ENCODE peak calls at places on chromosome 21, in nine cellular contexts. One of them, this sample, is unnamed.

GRCh38 chr21:45423968-45424853 is 19.2 kb downstream of the COL18A1 start:
- DNase-seq in T-helper 1 cell: no peak
- DNase-seq in A549: no peak
- DNase-seq in posterior vena cava: peak
- DNase-seq in sigmoid colon: no peak
- DNase-seq in bronchial epithelial cell: no peak
- DNase-seq in GM03348: no peak
- DNase-seq in stimulated activated CD4-positive, alpha-beta T cell treated with anti-CD3 and anti-CD28 coated beads, Interleukin-15, amount 100 ng/mL, for 1 hour: no peak
- DNase-seq in HS-27A: no peak
- DNase-seq in this sample: no peak

GRCh38 chr21:45590726-45591618 is 48.7 kb upstream of the SLC19A1 start:
- DNase-seq in T-helper 1 cell: no peak
- DNase-seq in HS-27A: no peak
- DNase-seq in sigmoid colon: peak
- DNase-seq in stimulated activated CD4-positive, alpha-beta T cell treated with anti-CD3 and anti-CD28 coated beads, Interleukin-15, amount 100 ng/mL, for 1 hour: peak
- DNase-seq in GM03348: no peak
- DNase-seq in posterior vena cava: peak
- DNase-seq in A549: no peak
- DNase-seq in bronchial epithelial cell: no peak
- DNase-seq in this sample: no peak

GRCh38 chr21:43658769-43659135 is 536 bp downstream of the HSF2BP start:
- DNase-seq in bronchial epithelial cell: no peak
- DNase-seq in posterior vena cava: no peak
- DNase-seq in GM03348: no peak
- DNase-seq in T-helper 1 cell: no peak
- DNase-seq in A549: no peak
- DNase-seq in HS-27A: no peak
- DNase-seq in stimulated activated CD4-positive, alpha-beta T cell treated with anti-CD3 and anti-CD28 coated beads, Interleukin-15, amount 100 ng/mL, for 1 hour: no peak
- DNase-seq in sigmoid colon: no peak
- DNase-seq in this sample: peak

GRCh38 chr21:45421071-45421845 is 16.3 kb downstream of the COL18A1 start:
- DNase-seq in GM03348: no peak
- DNase-seq in HS-27A: no peak
- DNase-seq in stimulated activated CD4-positive, alpha-beta T cell treated with anti-CD3 and anti-CD28 coated beads, Interleukin-15, amount 100 ng/mL, for 1 hour: no peak
- DNase-seq in A549: peak
- DNase-seq in bronchial epithelial cell: peak
- DNase-seq in sigmoid colon: peak
- DNase-seq in T-helper 1 cell: peak
- DNase-seq in posterior vena cava: peak
- DNase-seq in this sample: no peak

GRCh38 chr21:28641731-28642130 is 350.9 kb downstream of the LTN1 start:
- DNase-seq in T-helper 1 cell: no peak
- DNase-seq in posterior vena cava: no peak
- DNase-seq in A549: no peak
- DNase-seq in HS-27A: no peak
- DNase-seq in stimulated activated CD4-positive, alpha-beta T cell treated with anti-CD3 and anti-CD28 coated beads, Interleukin-15, amount 100 ng/mL, for 1 hour: no peak
- DNase-seq in GM03348: no peak
- DNase-seq in sigmoid colon: no peak
- DNase-seq in bronchial epithelial cell: no peak
- DNase-seq in this sample: no peak

GRCh38 chr21:33099131-33099530 is 29.2 kb downstream of the OLIG1 start:
- DNase-seq in bronchial epithelial cell: no peak
- DNase-seq in sigmoid colon: no peak
- DNase-seq in GM03348: no peak
- DNase-seq in T-helper 1 cell: no peak
- DNase-seq in A549: no peak
- DNase-seq in HS-27A: no peak
- DNase-seq in posterior vena cava: no peak
- DNase-seq in stimulated activated CD4-positive, alpha-beta T cell treated with anti-CD3 and anti-CD28 coated beads, Interleukin-15, amount 100 ng/mL, for 1 hour: no peak
- DNase-seq in this sample: no peak

GRCh38 chr21:31855180-31855579 is 17.6 kb upstream of the HUNK start:
- DNase-seq in GM03348: no peak
- DNase-seq in stimulated activated CD4-positive, alpha-beta T cell treated with anti-CD3 and anti-CD28 coated beads, Interleukin-15, amount 100 ng/mL, for 1 hour: no peak
- DNase-seq in posterior vena cava: no peak
- DNase-seq in sigmoid colon: no peak
- DNase-seq in HS-27A: no peak
- DNase-seq in bronchial epithelial cell: no peak
- DNase-seq in T-helper 1 cell: no peak
- DNase-seq in A549: no peak
- DNase-seq in this sample: no peak

GRCh38 chr21:35438643-35439404 is 389.7 kb upstream of the RUNX1 start:
- DNase-seq in sigmoid colon: no peak
- DNase-seq in bronchial epithelial cell: peak
- DNase-seq in GM03348: no peak
- DNase-seq in A549: no peak
- DNase-seq in stimulated activated CD4-positive, alpha-beta T cell treated with anti-CD3 and anti-CD28 coated beads, Interleukin-15, amount 100 ng/mL, for 1 hour: no peak
- DNase-seq in posterior vena cava: no peak
- DNase-seq in HS-27A: no peak
- DNase-seq in T-helper 1 cell: no peak
- DNase-seq in this sample: no peak

GRCh38 chr21:33643658-33644311 is 1.5 kb downstream of the ITSN1 start:
- DNase-seq in sigmoid colon: no peak
- DNase-seq in HS-27A: peak
- DNase-seq in stimulated activated CD4-positive, alpha-beta T cell treated with anti-CD3 and anti-CD28 coated beads, Interleukin-15, amount 100 ng/mL, for 1 hour: no peak
- DNase-seq in T-helper 1 cell: no peak
- DNase-seq in GM03348: peak
- DNase-seq in posterior vena cava: no peak
- DNase-seq in bronchial epithelial cell: no peak
- DNase-seq in A549: no peak
- DNase-seq in this sample: no peak

GRCh38 chr21:46055863-46056281 is 42.0 kb upstream of the COL6A2 start:
- DNase-seq in bronchial epithelial cell: no peak
- DNase-seq in sigmoid colon: peak
- DNase-seq in T-helper 1 cell: no peak
- DNase-seq in A549: no peak
- DNase-seq in stimulated activated CD4-positive, alpha-beta T cell treated with anti-CD3 and anti-CD28 coated beads, Interleukin-15, amount 100 ng/mL, for 1 hour: no peak
- DNase-seq in GM03348: peak
- DNase-seq in HS-27A: no peak
- DNase-seq in posterior vena cava: peak
- DNase-seq in this sample: peak

GRCh38 chr21:25638634-25639166 is 358 bp upstream of the JAM2 start:
- DNase-seq in A549: no peak
- DNase-seq in bronchial epithelial cell: no peak
- DNase-seq in sigmoid colon: no peak
- DNase-seq in stimulated activated CD4-positive, alpha-beta T cell treated with anti-CD3 and anti-CD28 coated beads, Interleukin-15, amount 100 ng/mL, for 1 hour: no peak
- DNase-seq in posterior vena cava: no peak
- DNase-seq in T-helper 1 cell: no peak
- DNase-seq in HS-27A: peak
- DNase-seq in GM03348: peak
- DNase-seq in this sample: no peak

This sample was measured in uterus.